ENCODE peak calls at places on chromosome 12, in ten cellular contexts. One of them, this sample, is unnamed.

GRCh38 chr12:13223176-13223806 is 26.8 kb downstream of the EMP1 start:
- DNase-seq in aorta: no peak
- DNase-seq in AG04450: peak
- DNase-seq in WTC11: no peak
- DNase-seq in lung: no peak
- DNase-seq in tibial nerve: no peak
- DNase-seq in activated naive CD4-positive, alpha-beta T cell treated with anti-CD3 and anti-CD28 coated beads, Interleukin-2, amount 10 ng/mL, durations not matched to agents 7 days and 5 days: no peak
- DNase-seq in EL: peak
- DNase-seq in Daoy: peak
- DNase-seq in M059J: peak
- DNase-seq in this sample: no peak

GRCh38 chr12:64187370-64187769 is 34.7 kb downstream of the KICS2 start:
- DNase-seq in M059J: peak
- DNase-seq in Daoy: peak
- DNase-seq in aorta: no peak
- DNase-seq in tibial nerve: no peak
- DNase-seq in EL: peak
- DNase-seq in activated naive CD4-positive, alpha-beta T cell treated with anti-CD3 and anti-CD28 coated beads, Interleukin-2, amount 10 ng/mL, durations not matched to agents 7 days and 5 days: no peak
- DNase-seq in lung: no peak
- DNase-seq in WTC11: no peak
- DNase-seq in AG04450: no peak
- DNase-seq in this sample: no peak

GRCh38 chr12:92886131-92886530 is 43.0 kb downstream of the EEA1 start:
- DNase-seq in AG04450: no peak
- DNase-seq in Daoy: no peak
- DNase-seq in WTC11: no peak
- DNase-seq in EL: no peak
- DNase-seq in aorta: no peak
- DNase-seq in M059J: no peak
- DNase-seq in lung: no peak
- DNase-seq in activated naive CD4-positive, alpha-beta T cell treated with anti-CD3 and anti-CD28 coated beads, Interleukin-2, amount 10 ng/mL, durations not matched to agents 7 days and 5 days: no peak
- DNase-seq in tibial nerve: no peak
- DNase-seq in this sample: no peak

GRCh38 chr12:76706099-76706498 is 57.8 kb upstream of the ZDHHC17 start:
- DNase-seq in tibial nerve: no peak
- DNase-seq in activated naive CD4-positive, alpha-beta T cell treated with anti-CD3 and anti-CD28 coated beads, Interleukin-2, amount 10 ng/mL, durations not matched to agents 7 days and 5 days: peak
- DNase-seq in AG04450: no peak
- DNase-seq in WTC11: no peak
- DNase-seq in lung: no peak
- DNase-seq in aorta: no peak
- DNase-seq in Daoy: peak
- DNase-seq in EL: peak
- DNase-seq in M059J: peak
- DNase-seq in this sample: no peak

GRCh38 chr12:64733857-64734256 is 25.3 kb downstream of the GNS start:
- DNase-seq in aorta: peak
- DNase-seq in WTC11: no peak
- DNase-seq in tibial nerve: no peak
- DNase-seq in activated naive CD4-positive, alpha-beta T cell treated with anti-CD3 and anti-CD28 coated beads, Interleukin-2, amount 10 ng/mL, durations not matched to agents 7 days and 5 days: no peak
- DNase-seq in EL: peak
- DNase-seq in M059J: peak
- DNase-seq in Daoy: peak
- DNase-seq in lung: no peak
- DNase-seq in AG04450: no peak
- DNase-seq in this sample: no peak

GRCh38 chr12:47832263-47832933 is 12.7 kb upstream of the HDAC7 start:
- DNase-seq in lung: no peak
- DNase-seq in M059J: no peak
- DNase-seq in EL: no peak
- DNase-seq in activated naive CD4-positive, alpha-beta T cell treated with anti-CD3 and anti-CD28 coated beads, Interleukin-2, amount 10 ng/mL, durations not matched to agents 7 days and 5 days: peak
- DNase-seq in aorta: peak
- DNase-seq in tibial nerve: no peak
- DNase-seq in WTC11: no peak
- DNase-seq in AG04450: no peak
- DNase-seq in Daoy: no peak
- DNase-seq in this sample: peak

GRCh38 chr12:62859203-62859799 is 75.6 kb downstream of the PPM1H start:
- DNase-seq in WTC11: no peak
- DNase-seq in Daoy: no peak
- DNase-seq in lung: no peak
- DNase-seq in EL: no peak
- DNase-seq in tibial nerve: no peak
- DNase-seq in activated naive CD4-positive, alpha-beta T cell treated with anti-CD3 and anti-CD28 coated beads, Interleukin-2, amount 10 ng/mL, durations not matched to agents 7 days and 5 days: no peak
- DNase-seq in AG04450: no peak
- DNase-seq in aorta: no peak
- DNase-seq in M059J: no peak
- DNase-seq in this sample: no peak

GRCh38 chr12:125050868-125051267 is 14.4 kb upstream of the AACS start:
- DNase-seq in Daoy: no peak
- DNase-seq in tibial nerve: no peak
- DNase-seq in aorta: no peak
- DNase-seq in activated naive CD4-positive, alpha-beta T cell treated with anti-CD3 and anti-CD28 coated beads, Interleukin-2, amount 10 ng/mL, durations not matched to agents 7 days and 5 days: no peak
- DNase-seq in AG04450: no peak
- DNase-seq in EL: no peak
- DNase-seq in lung: no peak
- DNase-seq in M059J: no peak
- DNase-seq in WTC11: no peak
- DNase-seq in this sample: no peak

GRCh38 chr12:58532855-58533608 is 387.3 kb downstream of the LRIG3 start:
- DNase-seq in WTC11: no peak
- DNase-seq in M059J: no peak
- DNase-seq in tibial nerve: no peak
- DNase-seq in EL: no peak
- DNase-seq in lung: no peak
- DNase-seq in AG04450: no peak
- DNase-seq in Daoy: no peak
- DNase-seq in activated naive CD4-positive, alpha-beta T cell treated with anti-CD3 and anti-CD28 coated beads, Interleukin-2, amount 10 ng/mL, durations not matched to agents 7 days and 5 days: no peak
- DNase-seq in aorta: no peak
- DNase-seq in this sample: no peak

GRCh38 chr12:84508943-84509342 is 403.7 kb downstream of the SLC6A15 start:
- DNase-seq in AG04450: no peak
- DNase-seq in M059J: no peak
- DNase-seq in Daoy: no peak
- DNase-seq in EL: no peak
- DNase-seq in activated naive CD4-positive, alpha-beta T cell treated with anti-CD3 and anti-CD28 coated beads, Interleukin-2, amount 10 ng/mL, durations not matched to agents 7 days and 5 days: no peak
- DNase-seq in WTC11: no peak
- DNase-seq in lung: no peak
- DNase-seq in tibial nerve: no peak
- DNase-seq in aorta: no peak
- DNase-seq in this sample: no peak

GRCh38 chr12:4447151-4447550 is 1.5 kb upstream of the FGF6 start:
- DNase-seq in AG04450: no peak
- DNase-seq in activated naive CD4-positive, alpha-beta T cell treated with anti-CD3 and anti-CD28 coated beads, Interleukin-2, amount 10 ng/mL, durations not matched to agents 7 days and 5 days: no peak
- DNase-seq in tibial nerve: no peak
- DNase-seq in WTC11: no peak
- DNase-seq in Daoy: no peak
- DNase-seq in EL: no peak
- DNase-seq in lung: peak
- DNase-seq in M059J: no peak
- DNase-seq in aorta: no peak
- DNase-seq in this sample: no peak

GRCh38 chr12:132006056-132006680 is 56.4 kb downstream of the EP400 start:
- DNase-seq in Daoy: no peak
- DNase-seq in M059J: no peak
- DNase-seq in WTC11: no peak
- DNase-seq in AG04450: no peak
- DNase-seq in lung: no peak
- DNase-seq in aorta: peak
- DNase-seq in tibial nerve: no peak
- DNase-seq in EL: no peak
- DNase-seq in activated naive CD4-positive, alpha-beta T cell treated with anti-CD3 and anti-CD28 coated beads, Interleukin-2, amount 10 ng/mL, durations not matched to agents 7 days and 5 days: no peak
- DNase-seq in this sample: no peak

GRCh38 chr12:21656931-21657335 is 709 bp downstream of the LDHB start:
- DNase-seq in M059J: peak
- DNase-seq in AG04450: no peak
- DNase-seq in Daoy: peak
- DNase-seq in WTC11: no peak
- DNase-seq in activated naive CD4-positive, alpha-beta T cell treated with anti-CD3 and anti-CD28 coated beads, Interleukin-2, amount 10 ng/mL, durations not matched to agents 7 days and 5 days: peak
- DNase-seq in EL: peak
- DNase-seq in lung: no peak
- DNase-seq in aorta: no peak
- DNase-seq in tibial nerve: no peak
- DNase-seq in this sample: peak

GRCh38 chr12:114274131-114274530 is 131.8 kb downstream of the TBX5 start:
- DNase-seq in EL: no peak
- DNase-seq in Daoy: no peak
- DNase-seq in aorta: no peak
- DNase-seq in activated naive CD4-positive, alpha-beta T cell treated with anti-CD3 and anti-CD28 coated beads, Interleukin-2, amount 10 ng/mL, durations not matched to agents 7 days and 5 days: no peak
- DNase-seq in lung: no peak
- DNase-seq in M059J: no peak
- DNase-seq in WTC11: no peak
- DNase-seq in AG04450: no peak
- DNase-seq in tibial nerve: no peak
- DNase-seq in this sample: no peak

GRCh38 chr12:53057816-53058500 is 8.1 kb downstream of the TNS2 start:
- DNase-seq in tibial nerve: peak
- DNase-seq in AG04450: no peak
- DNase-seq in M059J: no peak
- DNase-seq in EL: no peak
- DNase-seq in lung: no peak
- DNase-seq in activated naive CD4-positive, alpha-beta T cell treated with anti-CD3 and anti-CD28 coated beads, Interleukin-2, amount 10 ng/mL, durations not matched to agents 7 days and 5 days: no peak
- DNase-seq in WTC11: no peak
- DNase-seq in Daoy: no peak
- DNase-seq in aorta: peak
- DNase-seq in this sample: peak

GRCh38 chr12:124379938-124380754 is 85.3 kb downstream of the RFLNA start:
- DNase-seq in WTC11: no peak
- DNase-seq in M059J: peak
- DNase-seq in EL: peak
- DNase-seq in activated naive CD4-positive, alpha-beta T cell treated with anti-CD3 and anti-CD28 coated beads, Interleukin-2, amount 10 ng/mL, durations not matched to agents 7 days and 5 days: no peak
- DNase-seq in AG04450: peak
- DNase-seq in aorta: peak
- DNase-seq in Daoy: peak
- DNase-seq in tibial nerve: no peak
- DNase-seq in lung: no peak
- DNase-seq in this sample: no peak

GRCh38 chr12:9674226-9674590 is 4.7 kb downstream of the CLEC2D start:
- DNase-seq in M059J: no peak
- DNase-seq in Daoy: no peak
- DNase-seq in aorta: no peak
- DNase-seq in lung: no peak
- DNase-seq in tibial nerve: no peak
- DNase-seq in WTC11: no peak
- DNase-seq in EL: no peak
- DNase-seq in AG04450: no peak
- DNase-seq in activated naive CD4-positive, alpha-beta T cell treated with anti-CD3 and anti-CD28 coated beads, Interleukin-2, amount 10 ng/mL, durations not matched to agents 7 days and 5 days: peak
- DNase-seq in this sample: peak

GRCh38 chr12:53103860-53104305 is 597 bp downstream of the SOAT2 start:
- DNase-seq in EL: no peak
- DNase-seq in activated naive CD4-positive, alpha-beta T cell treated with anti-CD3 and anti-CD28 coated beads, Interleukin-2, amount 10 ng/mL, durations not matched to agents 7 days and 5 days: peak
- DNase-seq in tibial nerve: no peak
- DNase-seq in WTC11: no peak
- DNase-seq in aorta: peak
- DNase-seq in M059J: no peak
- DNase-seq in lung: no peak
- DNase-seq in AG04450: no peak
- DNase-seq in Daoy: no peak
- DNase-seq in this sample: no peak

GRCh38 chr12:27868165-27868564 is 88.1 kb upstream of the MANSC4 start:
- DNase-seq in EL: peak
- DNase-seq in AG04450: peak
- DNase-seq in WTC11: no peak
- DNase-seq in aorta: no peak
- DNase-seq in M059J: peak
- DNase-seq in activated naive CD4-positive, alpha-beta T cell treated with anti-CD3 and anti-CD28 coated beads, Interleukin-2, amount 10 ng/mL, durations not matched to agents 7 days and 5 days: no peak
- DNase-seq in lung: no peak
- DNase-seq in tibial nerve: no peak
- DNase-seq in Daoy: peak
- DNase-seq in this sample: no peak

GRCh38 chr12:2355198-2355597 is 302.4 kb downstream of the CACNA1C start:
- DNase-seq in aorta: no peak
- DNase-seq in lung: no peak
- DNase-seq in EL: no peak
- DNase-seq in activated naive CD4-positive, alpha-beta T cell treated with anti-CD3 and anti-CD28 coated beads, Interleukin-2, amount 10 ng/mL, durations not matched to agents 7 days and 5 days: no peak
- DNase-seq in tibial nerve: no peak
- DNase-seq in M059J: no peak
- DNase-seq in AG04450: no peak
- DNase-seq in WTC11: no peak
- DNase-seq in Daoy: no peak
- DNase-seq in this sample: no peak

GRCh38 chr12:29653286-29653685 is 130.5 kb downstream of the TMTC1 start:
- DNase-seq in lung: no peak
- DNase-seq in EL: no peak
- DNase-seq in aorta: no peak
- DNase-seq in M059J: no peak
- DNase-seq in WTC11: no peak
- DNase-seq in AG04450: no peak
- DNase-seq in activated naive CD4-positive, alpha-beta T cell treated with anti-CD3 and anti-CD28 coated beads, Interleukin-2, amount 10 ng/mL, durations not matched to agents 7 days and 5 days: no peak
- DNase-seq in tibial nerve: no peak
- DNase-seq in Daoy: no peak
- DNase-seq in this sample: no peak

GRCh38 chr12:34286483-34286882 is 264.2 kb downstream of the ALG10 start:
- DNase-seq in aorta: no peak
- DNase-seq in WTC11: no peak
- DNase-seq in Daoy: no peak
- DNase-seq in activated naive CD4-positive, alpha-beta T cell treated with anti-CD3 and anti-CD28 coated beads, Interleukin-2, amount 10 ng/mL, durations not matched to agents 7 days and 5 days: no peak
- DNase-seq in tibial nerve: no peak
- DNase-seq in AG04450: no peak
- DNase-seq in lung: no peak
- DNase-seq in EL: no peak
- DNase-seq in M059J: no peak
- DNase-seq in this sample: no peak

GRCh38 chr12:94699796-94700195 is 49.4 kb upstream of the TMCC3 start:
- DNase-seq in M059J: no peak
- DNase-seq in WTC11: no peak
- DNase-seq in lung: no peak
- DNase-seq in activated naive CD4-positive, alpha-beta T cell treated with anti-CD3 and anti-CD28 coated beads, Interleukin-2, amount 10 ng/mL, durations not matched to agents 7 days and 5 days: no peak
- DNase-seq in EL: no peak
- DNase-seq in Daoy: no peak
- DNase-seq in AG04450: no peak
- DNase-seq in tibial nerve: no peak
- DNase-seq in aorta: no peak
- DNase-seq in this sample: no peak

GRCh38 chr12:24014240-24014639 is 64.8 kb upstream of the SOX5 start:
- DNase-seq in tibial nerve: no peak
- DNase-seq in aorta: no peak
- DNase-seq in Daoy: no peak
- DNase-seq in AG04450: no peak
- DNase-seq in activated naive CD4-positive, alpha-beta T cell treated with anti-CD3 and anti-CD28 coated beads, Interleukin-2, amount 10 ng/mL, durations not matched to agents 7 days and 5 days: no peak
- DNase-seq in M059J: no peak
- DNase-seq in lung: no peak
- DNase-seq in WTC11: no peak
- DNase-seq in EL: no peak
- DNase-seq in this sample: no peak

GRCh38 chr12:42735869-42736361 is 146.4 kb upstream of the PRICKLE1 start:
- DNase-seq in EL: no peak
- DNase-seq in aorta: peak
- DNase-seq in activated naive CD4-positive, alpha-beta T cell treated with anti-CD3 and anti-CD28 coated beads, Interleukin-2, amount 10 ng/mL, durations not matched to agents 7 days and 5 days: no peak
- DNase-seq in Daoy: no peak
- DNase-seq in tibial nerve: no peak
- DNase-seq in lung: no peak
- DNase-seq in M059J: no peak
- DNase-seq in WTC11: no peak
- DNase-seq in AG04450: no peak
- DNase-seq in this sample: no peak

GRCh38 chr12:27101290-27101689 is 18.9 kb upstream of the C12orf71 start:
- DNase-seq in WTC11: no peak
- DNase-seq in Daoy: peak
- DNase-seq in EL: peak
- DNase-seq in activated naive CD4-positive, alpha-beta T cell treated with anti-CD3 and anti-CD28 coated beads, Interleukin-2, amount 10 ng/mL, durations not matched to agents 7 days and 5 days: no peak
- DNase-seq in tibial nerve: no peak
- DNase-seq in M059J: peak
- DNase-seq in AG04450: no peak
- DNase-seq in aorta: no peak
- DNase-seq in lung: no peak
- DNase-seq in this sample: no peak

GRCh38 chr12:40646891-40647290 is 45.3 kb upstream of the CNTN1 start:
- DNase-seq in aorta: no peak
- DNase-seq in WTC11: no peak
- DNase-seq in tibial nerve: no peak
- DNase-seq in M059J: no peak
- DNase-seq in AG04450: no peak
- DNase-seq in Daoy: no peak
- DNase-seq in lung: no peak
- DNase-seq in EL: no peak
- DNase-seq in activated naive CD4-positive, alpha-beta T cell treated with anti-CD3 and anti-CD28 coated beads, Interleukin-2, amount 10 ng/mL, durations not matched to agents 7 days and 5 days: no peak
- DNase-seq in this sample: no peak

This sample was measured in Peyer's patch.